ENCODE peak calls at places on chromosomes 12 and 14, in five cellular contexts. One of them, this sample, is unnamed.

GRCh38 chr12:118237908-118238307 is 102.0 kb downstream of the PEBP1 start:
- DNase-seq in breast epithelium: no peak
- DNase-seq in esophagus muscularis mucosa: no peak
- DNase-seq in HCT116: peak
- DNase-seq in transverse colon: no peak
- DNase-seq in this sample: no peak

GRCh38 chr12:33670284-33670683 is 230.7 kb upstream of the SYT10 start:
- DNase-seq in breast epithelium: no peak
- DNase-seq in esophagus muscularis mucosa: no peak
- DNase-seq in HCT116: no peak
- DNase-seq in transverse colon: no peak
- DNase-seq in this sample: no peak

GRCh38 chr12:114168061-114168460 is 201.9 kb upstream of the RBM19 start:
- DNase-seq in breast epithelium: no peak
- DNase-seq in esophagus muscularis mucosa: no peak
- DNase-seq in HCT116: no peak
- DNase-seq in transverse colon: no peak
- DNase-seq in this sample: no peak

GRCh38 chr14:58772061-58772604 is 134.4 kb downstream of the DACT1 start:
- DNase-seq in breast epithelium: no peak
- DNase-seq in esophagus muscularis mucosa: no peak
- DNase-seq in HCT116: no peak
- DNase-seq in transverse colon: no peak
- DNase-seq in this sample: no peak

GRCh38 chr12:47845066-47845465 is 25.4 kb upstream of the HDAC7 start:
- DNase-seq in breast epithelium: no peak
- DNase-seq in esophagus muscularis mucosa: no peak
- DNase-seq in HCT116: no peak
- DNase-seq in transverse colon: no peak
- DNase-seq in this sample: no peak

GRCh38 chr12:52741378-52742195 is 35.6 kb downstream of the KRT76 start:
- DNase-seq in breast epithelium: no peak
- DNase-seq in esophagus muscularis mucosa: no peak
- DNase-seq in HCT116: peak
- DNase-seq in transverse colon: peak
- DNase-seq in this sample: peak

GRCh38 chr14:95198320-95198719 is 41.0 kb upstream of the DICER1 start:
- DNase-seq in breast epithelium: no peak
- DNase-seq in esophagus muscularis mucosa: no peak
- DNase-seq in HCT116: no peak
- DNase-seq in transverse colon: no peak
- DNase-seq in this sample: no peak

GRCh38 chr12:109758406-109759075 is 44.9 kb downstream of the FAM222A start:
- DNase-seq in breast epithelium: no peak
- DNase-seq in esophagus muscularis mucosa: no peak
- DNase-seq in HCT116: no peak
- DNase-seq in transverse colon: peak
- DNase-seq in this sample: no peak

GRCh38 chr12:97943359-97943758 is 480.8 kb downstream of the RMST start:
- DNase-seq in breast epithelium: no peak
- DNase-seq in esophagus muscularis mucosa: no peak
- DNase-seq in HCT116: no peak
- DNase-seq in transverse colon: no peak
- DNase-seq in this sample: no peak

GRCh38 chr12:42692749-42693148 is 103.2 kb upstream of the PRICKLE1 start:
- DNase-seq in breast epithelium: no peak
- DNase-seq in esophagus muscularis mucosa: no peak
- DNase-seq in HCT116: no peak
- DNase-seq in transverse colon: no peak
- DNase-seq in this sample: no peak

GRCh38 chr12:42690264-42690663 is 100.7 kb upstream of the PRICKLE1 start:
- DNase-seq in breast epithelium: no peak
- DNase-seq in esophagus muscularis mucosa: no peak
- DNase-seq in HCT116: no peak
- DNase-seq in transverse colon: no peak
- DNase-seq in this sample: no peak

GRCh38 chr12:42695490-42695995 is 106.0 kb upstream of the PRICKLE1 start:
- DNase-seq in breast epithelium: no peak
- DNase-seq in esophagus muscularis mucosa: no peak
- DNase-seq in HCT116: no peak
- DNase-seq in transverse colon: no peak
- DNase-seq in this sample: no peak

GRCh38 chr12:42689699-42690098 is 100.2 kb upstream of the PRICKLE1 start:
- DNase-seq in breast epithelium: no peak
- DNase-seq in esophagus muscularis mucosa: no peak
- DNase-seq in HCT116: no peak
- DNase-seq in transverse colon: no peak
- DNase-seq in this sample: no peak

DNA sequence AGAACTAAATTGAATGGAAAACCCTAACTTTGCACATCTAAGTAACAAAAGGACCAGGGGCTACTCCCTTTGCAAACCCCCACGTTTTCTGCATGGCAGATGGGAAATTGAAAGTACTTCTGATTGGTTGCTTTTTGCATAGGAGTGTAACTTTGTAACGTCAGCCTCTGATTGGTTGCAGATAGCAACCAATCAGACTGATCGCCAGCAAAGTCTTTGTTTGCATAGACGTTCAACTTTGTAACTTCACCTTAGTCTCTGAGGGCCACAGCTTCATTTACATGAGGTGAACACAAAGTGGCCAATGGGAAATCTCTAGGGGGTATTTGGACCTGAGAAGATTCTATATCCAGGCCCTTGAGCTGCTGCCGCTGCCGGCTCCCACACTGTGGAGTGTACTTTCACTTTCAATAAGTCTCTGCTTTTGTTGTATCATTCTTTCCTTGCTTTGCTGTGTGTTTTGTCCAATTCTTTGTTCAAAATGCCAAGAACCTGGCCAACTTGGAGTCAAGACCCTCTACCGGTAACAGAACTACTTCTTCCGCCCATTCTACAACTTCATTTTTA is 102.5 kb upstream of the PRICKLE1 start:
- DNase-seq in breast epithelium: no peak
- DNase-seq in esophagus muscularis mucosa: no peak
- DNase-seq in HCT116: no peak
- DNase-seq in transverse colon: no peak
- DNase-seq in this sample: no peak
- TF ChIP-seq POLR2AphosphoS5 in breast epithelium: no peak
- TF ChIP-seq POLR2AphosphoS5 in esophagus muscularis mucosa: no peak
- TF ChIP-seq POLR2AphosphoS5 in HCT116: no peak
- TF ChIP-seq POLR2AphosphoS5 in transverse colon: no peak
- TF ChIP-seq POLR2AphosphoS5 in this sample: no peak

DNA sequence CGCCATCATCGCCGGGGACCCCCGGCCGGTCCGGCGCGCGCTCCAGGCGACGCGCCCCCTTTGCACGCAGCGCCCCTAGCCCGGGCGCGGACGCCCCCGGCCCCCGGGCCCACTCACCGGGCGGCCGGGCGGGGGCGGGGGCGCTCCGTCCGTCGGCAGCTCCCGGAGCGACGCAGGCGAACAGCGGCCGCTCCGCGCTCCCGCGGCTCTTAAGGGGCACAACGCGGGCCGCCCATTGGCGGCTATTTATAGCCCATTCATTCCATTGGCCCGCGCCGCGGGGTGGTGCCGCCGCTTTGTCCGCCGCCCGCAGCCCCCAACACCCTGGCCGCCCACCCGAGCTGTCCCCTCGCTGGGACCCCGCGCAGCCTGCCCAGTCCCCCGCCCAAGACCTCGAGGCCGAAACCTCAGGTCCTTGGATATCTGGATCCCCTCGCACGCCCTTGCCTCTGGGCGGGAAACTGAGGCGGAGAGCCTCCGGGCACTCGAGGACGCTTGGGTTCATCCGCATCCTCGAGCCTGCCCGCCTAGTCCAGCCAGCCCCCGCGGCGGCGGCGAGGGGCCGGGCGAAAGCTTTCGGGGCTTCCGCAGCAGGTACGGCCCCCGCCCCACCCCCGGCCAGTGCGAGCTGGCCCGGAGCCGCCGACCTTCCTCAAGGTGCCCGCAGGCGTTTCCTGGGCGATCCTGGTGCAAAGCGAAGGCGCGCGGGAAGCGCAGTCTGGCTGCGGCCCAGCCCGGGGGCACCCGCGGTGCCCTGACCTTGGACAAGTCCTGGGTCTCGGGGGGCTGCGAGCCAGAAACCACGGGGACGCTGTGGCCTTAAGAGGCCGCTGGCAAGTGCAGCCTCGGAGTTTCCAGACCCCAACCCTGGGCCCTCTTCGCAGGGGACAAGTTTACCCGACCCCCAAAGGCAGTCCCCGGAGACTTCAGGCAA is at the start of gene CKB:
- DNase-seq in breast epithelium: no peak
- DNase-seq in esophagus muscularis mucosa: no peak
- DNase-seq in HCT116: no peak
- DNase-seq in transverse colon: peak
- DNase-seq in this sample: no peak
- TF ChIP-seq POLR2A in breast epithelium: no peak
- TF ChIP-seq POLR2A in esophagus muscularis mucosa: no peak
- TF ChIP-seq POLR2A in HCT116: peak
- TF ChIP-seq POLR2A in transverse colon: peak
- TF ChIP-seq POLR2A in this sample: no peak

GRCh38 chr14:92105845-92106094 is 612 bp downstream of the ATXN3 start:
- DNase-seq in breast epithelium: peak
- DNase-seq in esophagus muscularis mucosa: peak
- DNase-seq in HCT116: no peak
- DNase-seq in transverse colon: peak
- DNase-seq in this sample: no peak

GRCh38 chr14:92105073-92105844 is 1.1 kb downstream of the ATXN3 start:
- DNase-seq in breast epithelium: no peak
- DNase-seq in esophagus muscularis mucosa: no peak
- DNase-seq in HCT116: no peak
- DNase-seq in transverse colon: no peak
- DNase-seq in this sample: peak

GRCh38 chr14:92103363-92103762 is 3.0 kb downstream of the ATXN3 start:
- DNase-seq in breast epithelium: no peak
- DNase-seq in esophagus muscularis mucosa: no peak
- DNase-seq in HCT116: no peak
- DNase-seq in transverse colon: no peak
- DNase-seq in this sample: no peak

GRCh38 chr14:92108345-92109254 is 2.2 kb upstream of the ATXN3 start:
- DNase-seq in breast epithelium: no peak
- DNase-seq in esophagus muscularis mucosa: no peak
- DNase-seq in HCT116: no peak
- DNase-seq in transverse colon: no peak
- DNase-seq in this sample: peak

DNA sequence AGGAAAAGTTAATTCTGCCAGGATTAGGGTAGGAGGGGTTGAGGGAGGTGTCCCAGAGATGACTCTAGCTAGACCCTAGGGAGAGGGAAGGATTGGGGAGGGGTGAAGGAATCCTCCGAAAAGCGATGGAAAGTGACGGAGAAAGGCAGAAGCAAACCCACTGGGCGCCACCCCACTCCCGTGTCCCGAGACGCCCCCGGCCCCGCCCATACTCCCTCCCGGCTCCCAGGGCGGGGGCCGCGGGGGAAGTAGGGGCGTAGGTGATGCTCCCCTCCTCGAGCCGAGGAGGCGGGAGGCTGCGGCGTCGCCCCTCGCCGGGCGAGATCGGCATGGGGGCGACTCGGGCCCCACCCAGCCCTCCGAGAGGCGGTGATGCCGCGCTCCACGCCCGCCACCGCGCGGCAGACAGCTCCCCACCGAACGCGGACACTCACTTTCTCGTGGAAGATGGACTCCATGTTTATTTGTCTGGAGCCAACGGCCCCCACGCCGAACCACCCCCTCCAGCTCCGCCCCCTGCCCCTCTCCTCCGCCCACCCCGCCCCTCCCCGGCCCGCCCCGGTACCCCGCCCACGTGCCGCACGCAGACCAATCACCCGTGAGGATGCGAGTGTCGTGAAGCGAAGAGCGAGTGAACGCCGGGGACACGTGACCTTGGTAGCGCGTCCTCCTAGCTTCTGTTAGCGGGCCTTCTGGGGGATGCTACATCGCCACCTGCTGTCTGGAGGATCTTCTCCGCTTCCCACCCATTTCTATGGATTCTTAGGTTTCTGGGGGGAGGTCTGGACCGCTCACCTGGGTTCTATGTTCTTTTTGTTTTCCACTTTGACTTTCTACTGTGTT is at the start of gene ATXN3:
- DNase-seq in breast epithelium: peak
- DNase-seq in esophagus muscularis mucosa: peak
- DNase-seq in HCT116: peak
- DNase-seq in transverse colon: peak
- DNase-seq in this sample: peak
- TF ChIP-seq POLR2AphosphoS5 in breast epithelium: peak
- TF ChIP-seq POLR2AphosphoS5 in esophagus muscularis mucosa: peak
- TF ChIP-seq POLR2AphosphoS5 in HCT116: peak
- TF ChIP-seq POLR2AphosphoS5 in transverse colon: peak
- TF ChIP-seq POLR2AphosphoS5 in this sample: no peak

GRCh38 chr12:29163146-29163545 is 14.1 kb downstream of the FAR2 start:
- DNase-seq in breast epithelium: no peak
- DNase-seq in esophagus muscularis mucosa: no peak
- DNase-seq in HCT116: no peak
- DNase-seq in transverse colon: no peak
- DNase-seq in this sample: no peak
- TF ChIP-seq POLR2A in breast epithelium: no peak
- TF ChIP-seq POLR2A in esophagus muscularis mucosa: no peak
- TF ChIP-seq POLR2A in HCT116: no peak
- TF ChIP-seq POLR2A in transverse colon: no peak
- TF ChIP-seq POLR2A in this sample: no peak

GRCh38 chr12:89350661-89351488 is 1.4 kb downstream of the DUSP6 start:
- DNase-seq in breast epithelium: no peak
- DNase-seq in esophagus muscularis mucosa: no peak
- DNase-seq in HCT116: no peak
- DNase-seq in transverse colon: peak
- DNase-seq in this sample: peak
- TF ChIP-seq POLR2AphosphoS5 in breast epithelium: no peak
- TF ChIP-seq POLR2AphosphoS5 in esophagus muscularis mucosa: peak
- TF ChIP-seq POLR2AphosphoS5 in HCT116: peak
- TF ChIP-seq POLR2AphosphoS5 in transverse colon: no peak
- TF ChIP-seq POLR2AphosphoS5 in this sample: no peak

DNA sequence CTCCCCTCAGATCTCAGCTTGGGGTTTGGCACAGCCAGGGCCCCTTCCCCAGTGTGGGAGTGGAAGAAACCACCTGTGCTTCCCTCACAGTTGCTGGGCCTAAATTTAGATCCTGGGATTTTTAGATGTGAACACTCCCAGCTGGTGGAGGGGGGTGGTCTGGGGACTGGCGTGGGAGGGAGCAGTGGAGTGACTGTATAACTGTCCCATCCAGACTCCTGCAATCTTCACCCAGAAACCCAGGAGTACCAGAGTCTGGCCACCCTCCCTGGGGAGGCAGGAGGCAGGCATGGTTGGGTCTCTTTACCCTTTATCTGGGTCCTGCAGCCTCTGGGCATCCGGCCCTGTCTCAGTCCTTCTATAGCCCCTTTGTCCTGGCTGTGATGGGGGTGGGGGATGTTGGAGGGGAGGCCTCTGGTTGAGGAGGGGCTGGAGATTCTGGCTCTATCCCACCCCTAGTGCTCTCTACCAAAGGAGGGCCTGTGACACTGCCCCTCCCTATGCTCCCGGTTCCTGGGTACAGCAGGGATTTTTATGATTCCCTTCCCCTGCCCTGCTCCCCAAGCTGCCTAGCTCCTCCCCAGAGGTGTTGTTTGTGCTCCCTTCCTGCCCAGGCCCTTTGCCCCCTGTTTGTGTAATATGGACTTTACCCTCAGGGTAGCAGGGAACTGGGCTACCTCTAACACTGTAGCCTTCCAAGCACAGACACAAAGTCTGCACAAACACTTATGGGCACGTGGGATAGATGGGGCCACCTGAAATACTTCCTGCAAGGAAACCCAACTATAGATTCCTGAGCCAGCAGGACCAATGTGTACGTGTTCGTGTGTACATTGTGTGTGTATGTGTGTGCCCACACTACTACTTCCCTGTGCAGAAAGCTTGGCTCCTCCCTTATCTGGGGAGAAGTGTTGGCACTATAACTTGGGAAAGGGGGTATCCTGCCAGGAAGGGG is 1.7 kb downstream of the ERBB3 start:
- DNase-seq in breast epithelium: no peak
- DNase-seq in esophagus muscularis mucosa: no peak
- DNase-seq in HCT116: no peak
- DNase-seq in transverse colon: peak
- DNase-seq in this sample: no peak
- TF ChIP-seq POLR2A in breast epithelium: no peak
- TF ChIP-seq POLR2A in esophagus muscularis mucosa: no peak
- TF ChIP-seq POLR2A in HCT116: no peak
- TF ChIP-seq POLR2A in transverse colon: peak
- TF ChIP-seq POLR2A in this sample: no peak